ENCODE peak calls at places on chromosome 20, in four cellular contexts. Q is A549, B is lower lobe of right lung, C is colonic mucosa. G is an unnamed sample.

GRCh38 chr20:59816146-59816743 is 117.2 kb downstream of the SYCP2 start:
- DNase-seq in Q (no peak), B (no peak), C (no peak), G (no peak)

GRCh38 chr20:60512436-60512835 is 554.2 kb downstream of the CDH26 start:
- DNase-seq in Q (no peak), B (no peak), C (no peak), G (no peak)

GRCh38 chr20:33235696-33236095 is at the start of gene BPIFA1:
- DNase-seq in Q (no peak), B (no peak), C (no peak), G (no peak)

GRCh38 chr20:20465259-20465658 is 97.4 kb downstream of the INSM1 start:
- DNase-seq in Q (no peak), B (no peak), C (no peak), G (no peak)

GRCh38 chr20:60037120-60037499 is 78.9 kb downstream of the CDH26 start:
- DNase-seq in Q (peak), B (no peak), C (no peak), G (no peak)

GRCh38 chr20:3786126-3786484 is 435 bp downstream of the CENPB start:
- DNase-seq in Q (no peak), B (peak), C (no peak), G (no peak)

GRCh38 chr20:23995905-23996666 is 7.5 kb upstream of the GGTLC1 start:
- DNase-seq in Q (no peak), B (peak), C (peak), G (peak)

GRCh38 chr20:469746-470490 is 7.6 kb upstream of the TBC1D20 start:
- DNase-seq in Q (no peak), B (no peak), C (no peak), G (no peak)

GRCh38 chr20:41387433-41387832 is 20.8 kb upstream of the EMILIN3 start:
- DNase-seq in Q (no peak), B (peak), C (no peak), G (no peak)

GRCh38 chr20:14336667-14337066 is 745 bp downstream of the FLRT3 start:
- DNase-seq in Q (peak), B (no peak), C (no peak), G (no peak)
- H3K27ac ChIP-seq in Q (peak), B (peak), C (no peak), G (peak)

DNA sequence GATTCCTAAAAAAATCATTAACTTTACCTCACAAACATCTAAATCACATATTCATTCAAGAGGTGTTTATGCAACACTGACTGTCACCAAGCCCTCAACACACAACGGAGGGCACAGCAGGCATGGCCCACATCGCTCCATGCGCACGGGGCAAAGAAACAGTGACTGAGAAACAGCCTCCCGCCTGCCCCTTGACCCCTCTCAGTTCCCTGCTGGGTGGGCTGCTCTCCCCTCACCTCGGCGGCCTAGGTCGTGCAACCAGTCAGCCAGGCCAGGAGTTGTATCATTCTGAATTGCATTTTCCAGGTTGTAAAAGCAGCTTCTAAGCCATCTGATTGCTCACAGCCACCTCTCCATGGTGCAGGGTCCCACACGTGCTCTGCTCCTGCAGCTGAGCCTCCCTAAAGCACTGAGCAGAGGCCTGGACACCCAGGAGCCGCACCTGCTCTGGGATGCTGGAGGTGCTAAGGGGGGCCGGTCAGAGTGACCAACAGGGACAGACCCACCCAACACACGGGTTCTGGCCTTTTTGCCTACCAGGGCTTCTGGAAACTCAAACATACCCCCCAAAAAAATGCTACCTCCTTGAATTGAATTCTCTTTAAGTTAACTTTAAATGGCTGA is 37.9 kb downstream of the TAF4 start:
- DNase-seq in Q (no peak), B (no peak), C (no peak), G (no peak)
- H3K27ac ChIP-seq in Q (no peak), B (no peak), C (no peak), G (no peak)

DNA sequence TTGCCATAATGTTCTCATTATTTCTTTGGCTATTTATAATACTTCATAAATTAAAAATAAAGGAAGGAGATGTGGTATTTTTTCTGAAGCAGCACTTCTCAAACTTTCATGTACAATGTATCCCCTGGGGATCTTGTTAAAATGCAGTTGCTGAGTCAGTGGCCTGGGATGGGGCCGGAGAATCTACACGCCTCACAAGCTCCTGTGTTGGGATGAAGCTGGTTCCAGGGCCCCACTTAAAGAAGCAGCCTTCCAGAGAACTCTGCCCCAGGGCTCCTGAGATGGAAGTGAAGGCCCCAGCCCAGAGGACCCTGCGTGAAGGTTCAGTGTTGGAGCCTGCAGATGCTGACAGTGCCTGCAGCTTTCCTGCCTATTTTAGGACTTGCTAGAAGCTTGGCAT is 40.1 kb upstream of the SLC23A2 start:
- DNase-seq in Q (no peak), B (no peak), C (no peak), G (no peak)
- H3K27ac ChIP-seq in Q (no peak), B (no peak), C (no peak), G (no peak)

DNA sequence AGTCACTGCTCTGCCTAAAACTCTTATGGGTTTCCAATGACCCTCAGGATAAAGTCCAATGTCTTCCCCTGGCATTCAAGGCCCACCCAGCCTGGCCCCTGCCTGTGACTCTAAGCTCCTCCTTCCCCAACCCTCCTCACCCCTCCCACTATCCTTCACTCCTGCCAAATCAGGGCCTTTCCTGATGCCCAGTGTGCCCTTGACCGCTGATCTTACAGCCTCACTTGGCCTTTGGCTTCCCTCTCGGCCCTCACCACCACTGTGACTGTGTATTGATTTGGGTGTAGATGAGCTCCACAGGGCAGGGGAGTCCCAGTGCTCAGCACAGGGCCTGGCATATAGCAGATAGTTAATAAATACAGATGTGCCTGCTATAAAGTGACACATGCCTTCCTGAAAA is 115.7 kb downstream of the TOX2 start:
- DNase-seq in Q (no peak), B (no peak), C (no peak), G (no peak)
- H3K27ac ChIP-seq in Q (no peak), B (no peak), C (no peak), G (no peak)